ENCODE peak calls at places on chromosomes 16 and 17, in nine cellular contexts. One of them, this sample, is unnamed.

GRCh38 chr16:30956601-30957455 is 726 bp upstream of the SETD1A start:
- DNase-seq in hypothalamus: peak
- DNase-seq in stimulated activated CD4-positive, alpha-beta T cell treated with anti-CD3 and anti-CD28 coated beads, Interleukin-1b, Interleukin-23, amount 100 ng/mL, for 1 hour: peak
- DNase-seq in Caki2: peak
- DNase-seq in CD8-positive, alpha-beta memory T cell: peak
- DNase-seq in AG08395: peak
- DNase-seq in ascending aorta: peak
- DNase-seq in T-helper 2 cell: peak
- DNase-seq in NCI-H524: peak
- DNase-seq in this sample: peak

GRCh38 chr17:58311429-58311894 is 17.1 kb downstream of the TSPOAP1 start:
- DNase-seq in stimulated activated CD4-positive, alpha-beta T cell treated with anti-CD3 and anti-CD28 coated beads, Interleukin-1b, Interleukin-23, amount 100 ng/mL, for 1 hour: no peak
- DNase-seq in ascending aorta: peak
- DNase-seq in Caki2: no peak
- DNase-seq in T-helper 2 cell: no peak
- DNase-seq in NCI-H524: no peak
- DNase-seq in CD8-positive, alpha-beta memory T cell: no peak
- DNase-seq in AG08395: no peak
- DNase-seq in hypothalamus: no peak
- DNase-seq in this sample: peak

GRCh38 chr17:16820161-16820877 is 130.3 kb downstream of the CCDC144A start:
- DNase-seq in ascending aorta: no peak
- DNase-seq in stimulated activated CD4-positive, alpha-beta T cell treated with anti-CD3 and anti-CD28 coated beads, Interleukin-1b, Interleukin-23, amount 100 ng/mL, for 1 hour: no peak
- DNase-seq in CD8-positive, alpha-beta memory T cell: no peak
- DNase-seq in NCI-H524: no peak
- DNase-seq in AG08395: no peak
- DNase-seq in hypothalamus: no peak
- DNase-seq in T-helper 2 cell: no peak
- DNase-seq in Caki2: no peak
- DNase-seq in this sample: no peak

GRCh38 chr17:48542956-48543853 is 1.7 kb downstream of the HOXB2 start:
- DNase-seq in T-helper 2 cell: peak
- DNase-seq in Caki2: peak
- DNase-seq in hypothalamus: no peak
- DNase-seq in stimulated activated CD4-positive, alpha-beta T cell treated with anti-CD3 and anti-CD28 coated beads, Interleukin-1b, Interleukin-23, amount 100 ng/mL, for 1 hour: no peak
- DNase-seq in NCI-H524: no peak
- DNase-seq in AG08395: no peak
- DNase-seq in CD8-positive, alpha-beta memory T cell: peak
- DNase-seq in ascending aorta: no peak
- DNase-seq in this sample: no peak

GRCh38 chr16:68575082-68575481 is 36.0 kb downstream of the ZFP90 start:
- DNase-seq in NCI-H524: no peak
- DNase-seq in ascending aorta: no peak
- DNase-seq in T-helper 2 cell: no peak
- DNase-seq in CD8-positive, alpha-beta memory T cell: no peak
- DNase-seq in stimulated activated CD4-positive, alpha-beta T cell treated with anti-CD3 and anti-CD28 coated beads, Interleukin-1b, Interleukin-23, amount 100 ng/mL, for 1 hour: no peak
- DNase-seq in Caki2: no peak
- DNase-seq in hypothalamus: no peak
- DNase-seq in AG08395: no peak
- DNase-seq in this sample: no peak

GRCh38 chr17:61464121-61464905 is 12.1 kb downstream of the TBX4 start:
- DNase-seq in hypothalamus: no peak
- DNase-seq in ascending aorta: no peak
- DNase-seq in NCI-H524: no peak
- DNase-seq in CD8-positive, alpha-beta memory T cell: no peak
- DNase-seq in Caki2: no peak
- DNase-seq in T-helper 2 cell: no peak
- DNase-seq in stimulated activated CD4-positive, alpha-beta T cell treated with anti-CD3 and anti-CD28 coated beads, Interleukin-1b, Interleukin-23, amount 100 ng/mL, for 1 hour: no peak
- DNase-seq in AG08395: no peak
- DNase-seq in this sample: no peak

GRCh38 chr17:2179615-2180295 is 123.8 kb downstream of the SMG6 start:
- DNase-seq in Caki2: no peak
- DNase-seq in NCI-H524: no peak
- DNase-seq in T-helper 2 cell: no peak
- DNase-seq in AG08395: peak
- DNase-seq in hypothalamus: no peak
- DNase-seq in CD8-positive, alpha-beta memory T cell: no peak
- DNase-seq in stimulated activated CD4-positive, alpha-beta T cell treated with anti-CD3 and anti-CD28 coated beads, Interleukin-1b, Interleukin-23, amount 100 ng/mL, for 1 hour: no peak
- DNase-seq in ascending aorta: peak
- DNase-seq in this sample: peak

GRCh38 chr17:63365366-63366237 is 80.5 kb downstream of the CYB561 start:
- DNase-seq in AG08395: no peak
- DNase-seq in T-helper 2 cell: no peak
- DNase-seq in Caki2: no peak
- DNase-seq in ascending aorta: no peak
- DNase-seq in hypothalamus: no peak
- DNase-seq in stimulated activated CD4-positive, alpha-beta T cell treated with anti-CD3 and anti-CD28 coated beads, Interleukin-1b, Interleukin-23, amount 100 ng/mL, for 1 hour: no peak
- DNase-seq in CD8-positive, alpha-beta memory T cell: no peak
- DNase-seq in NCI-H524: no peak
- DNase-seq in this sample: no peak

GRCh38 chr16:87263418-87264052 is 53.7 kb downstream of the C16orf95 start:
- DNase-seq in T-helper 2 cell: no peak
- DNase-seq in Caki2: peak
- DNase-seq in stimulated activated CD4-positive, alpha-beta T cell treated with anti-CD3 and anti-CD28 coated beads, Interleukin-1b, Interleukin-23, amount 100 ng/mL, for 1 hour: no peak
- DNase-seq in AG08395: no peak
- DNase-seq in NCI-H524: no peak
- DNase-seq in ascending aorta: no peak
- DNase-seq in hypothalamus: no peak
- DNase-seq in CD8-positive, alpha-beta memory T cell: no peak
- DNase-seq in this sample: peak

GRCh38 chr17:50132104-50132794 is 2.3 kb upstream of the SAMD14 start:
- DNase-seq in CD8-positive, alpha-beta memory T cell: no peak
- DNase-seq in AG08395: no peak
- DNase-seq in hypothalamus: no peak
- DNase-seq in ascending aorta: no peak
- DNase-seq in stimulated activated CD4-positive, alpha-beta T cell treated with anti-CD3 and anti-CD28 coated beads, Interleukin-1b, Interleukin-23, amount 100 ng/mL, for 1 hour: no peak
- DNase-seq in Caki2: no peak
- DNase-seq in NCI-H524: no peak
- DNase-seq in T-helper 2 cell: no peak
- DNase-seq in this sample: no peak

GRCh38 chr17:78723001-78723796 is 58.9 kb downstream of the CYTH1 start:
- DNase-seq in ascending aorta: no peak
- DNase-seq in CD8-positive, alpha-beta memory T cell: no peak
- DNase-seq in T-helper 2 cell: no peak
- DNase-seq in AG08395: peak
- DNase-seq in Caki2: no peak
- DNase-seq in NCI-H524: peak
- DNase-seq in stimulated activated CD4-positive, alpha-beta T cell treated with anti-CD3 and anti-CD28 coated beads, Interleukin-1b, Interleukin-23, amount 100 ng/mL, for 1 hour: no peak
- DNase-seq in hypothalamus: peak
- DNase-seq in this sample: no peak

GRCh38 chr17:75549246-75550138 is 24.0 kb downstream of the LLGL2 start:
- DNase-seq in T-helper 2 cell: no peak
- DNase-seq in ascending aorta: no peak
- DNase-seq in hypothalamus: no peak
- DNase-seq in Caki2: peak
- DNase-seq in CD8-positive, alpha-beta memory T cell: no peak
- DNase-seq in stimulated activated CD4-positive, alpha-beta T cell treated with anti-CD3 and anti-CD28 coated beads, Interleukin-1b, Interleukin-23, amount 100 ng/mL, for 1 hour: no peak
- DNase-seq in NCI-H524: no peak
- DNase-seq in AG08395: no peak
- DNase-seq in this sample: no peak

GRCh38 chr17:42287305-42288077 is 807 bp upstream of the STAT5A start:
- DNase-seq in AG08395: peak
- DNase-seq in Caki2: no peak
- DNase-seq in ascending aorta: peak
- DNase-seq in stimulated activated CD4-positive, alpha-beta T cell treated with anti-CD3 and anti-CD28 coated beads, Interleukin-1b, Interleukin-23, amount 100 ng/mL, for 1 hour: no peak
- DNase-seq in hypothalamus: peak
- DNase-seq in CD8-positive, alpha-beta memory T cell: peak
- DNase-seq in NCI-H524: no peak
- DNase-seq in T-helper 2 cell: peak
- DNase-seq in this sample: peak

GRCh38 chr17:49746791-49747490 is 17.0 kb downstream of the FAM117A start:
- DNase-seq in Caki2: no peak
- DNase-seq in AG08395: no peak
- DNase-seq in hypothalamus: no peak
- DNase-seq in NCI-H524: no peak
- DNase-seq in CD8-positive, alpha-beta memory T cell: no peak
- DNase-seq in ascending aorta: no peak
- DNase-seq in T-helper 2 cell: peak
- DNase-seq in stimulated activated CD4-positive, alpha-beta T cell treated with anti-CD3 and anti-CD28 coated beads, Interleukin-1b, Interleukin-23, amount 100 ng/mL, for 1 hour: no peak
- DNase-seq in this sample: no peak

GRCh38 chr16:1657841-1658240 is 20.2 kb upstream of the JPT2 start:
- DNase-seq in hypothalamus: no peak
- DNase-seq in AG08395: no peak
- DNase-seq in T-helper 2 cell: no peak
- DNase-seq in stimulated activated CD4-positive, alpha-beta T cell treated with anti-CD3 and anti-CD28 coated beads, Interleukin-1b, Interleukin-23, amount 100 ng/mL, for 1 hour: no peak
- DNase-seq in ascending aorta: no peak
- DNase-seq in NCI-H524: no peak
- DNase-seq in CD8-positive, alpha-beta memory T cell: no peak
- DNase-seq in Caki2: no peak
- DNase-seq in this sample: no peak

GRCh38 chr16:89491238-89491869 is 993 bp upstream of the ANKRD11 start:
- DNase-seq in AG08395: peak
- DNase-seq in Caki2: no peak
- DNase-seq in CD8-positive, alpha-beta memory T cell: no peak
- DNase-seq in ascending aorta: no peak
- DNase-seq in T-helper 2 cell: peak
- DNase-seq in NCI-H524: no peak
- DNase-seq in stimulated activated CD4-positive, alpha-beta T cell treated with anti-CD3 and anti-CD28 coated beads, Interleukin-1b, Interleukin-23, amount 100 ng/mL, for 1 hour: no peak
- DNase-seq in hypothalamus: no peak
- DNase-seq in this sample: no peak

GRCh38 chr16:67662653-67663010 is 1.9 kb downstream of the PARD6A start:
- DNase-seq in T-helper 2 cell: no peak
- DNase-seq in CD8-positive, alpha-beta memory T cell: no peak
- DNase-seq in ascending aorta: no peak
- DNase-seq in Caki2: no peak
- DNase-seq in AG08395: no peak
- DNase-seq in stimulated activated CD4-positive, alpha-beta T cell treated with anti-CD3 and anti-CD28 coated beads, Interleukin-1b, Interleukin-23, amount 100 ng/mL, for 1 hour: no peak
- DNase-seq in hypothalamus: no peak
- DNase-seq in NCI-H524: no peak
- DNase-seq in this sample: no peak

GRCh38 chr16:89023621-89024511 is 46.9 kb upstream of the CBFA2T3 start:
- DNase-seq in T-helper 2 cell: no peak
- DNase-seq in Caki2: no peak
- DNase-seq in AG08395: no peak
- DNase-seq in ascending aorta: no peak
- DNase-seq in hypothalamus: no peak
- DNase-seq in NCI-H524: peak
- DNase-seq in stimulated activated CD4-positive, alpha-beta T cell treated with anti-CD3 and anti-CD28 coated beads, Interleukin-1b, Interleukin-23, amount 100 ng/mL, for 1 hour: no peak
- DNase-seq in CD8-positive, alpha-beta memory T cell: peak
- DNase-seq in this sample: peak

GRCh38 chr16:23016372-23016771 is 132.9 kb downstream of the USP31 start:
- DNase-seq in ascending aorta: no peak
- DNase-seq in T-helper 2 cell: no peak
- DNase-seq in stimulated activated CD4-positive, alpha-beta T cell treated with anti-CD3 and anti-CD28 coated beads, Interleukin-1b, Interleukin-23, amount 100 ng/mL, for 1 hour: no peak
- DNase-seq in Caki2: peak
- DNase-seq in hypothalamus: no peak
- DNase-seq in CD8-positive, alpha-beta memory T cell: no peak
- DNase-seq in AG08395: no peak
- DNase-seq in NCI-H524: no peak
- DNase-seq in this sample: no peak

GRCh38 chr17:31320231-31320630 is 1.2 kb downstream of the EVI2A start:
- DNase-seq in NCI-H524: no peak
- DNase-seq in CD8-positive, alpha-beta memory T cell: no peak
- DNase-seq in AG08395: no peak
- DNase-seq in hypothalamus: no peak
- DNase-seq in stimulated activated CD4-positive, alpha-beta T cell treated with anti-CD3 and anti-CD28 coated beads, Interleukin-1b, Interleukin-23, amount 100 ng/mL, for 1 hour: no peak
- DNase-seq in ascending aorta: no peak
- DNase-seq in T-helper 2 cell: peak
- DNase-seq in Caki2: no peak
- DNase-seq in this sample: no peak

GRCh38 chr16:49599281-49599680 is 225.7 kb downstream of the C16orf78 start:
- DNase-seq in hypothalamus: no peak
- DNase-seq in CD8-positive, alpha-beta memory T cell: no peak
- DNase-seq in Caki2: no peak
- DNase-seq in stimulated activated CD4-positive, alpha-beta T cell treated with anti-CD3 and anti-CD28 coated beads, Interleukin-1b, Interleukin-23, amount 100 ng/mL, for 1 hour: no peak
- DNase-seq in T-helper 2 cell: no peak
- DNase-seq in NCI-H524: no peak
- DNase-seq in ascending aorta: peak
- DNase-seq in AG08395: no peak
- DNase-seq in this sample: no peak

GRCh38 chr17:69684251-69684650 is 269.8 kb downstream of the MAP2K6 start:
- DNase-seq in hypothalamus: no peak
- DNase-seq in ascending aorta: no peak
- DNase-seq in T-helper 2 cell: no peak
- DNase-seq in NCI-H524: no peak
- DNase-seq in Caki2: no peak
- DNase-seq in AG08395: no peak
- DNase-seq in CD8-positive, alpha-beta memory T cell: no peak
- DNase-seq in stimulated activated CD4-positive, alpha-beta T cell treated with anti-CD3 and anti-CD28 coated beads, Interleukin-1b, Interleukin-23, amount 100 ng/mL, for 1 hour: no peak
- DNase-seq in this sample: no peak

GRCh38 chr16:2473425-2473926 is 1.5 kb upstream of the TBC1D24 start:
- DNase-seq in ascending aorta: no peak
- DNase-seq in NCI-H524: peak
- DNase-seq in stimulated activated CD4-positive, alpha-beta T cell treated with anti-CD3 and anti-CD28 coated beads, Interleukin-1b, Interleukin-23, amount 100 ng/mL, for 1 hour: no peak
- DNase-seq in hypothalamus: no peak
- DNase-seq in Caki2: peak
- DNase-seq in CD8-positive, alpha-beta memory T cell: no peak
- DNase-seq in T-helper 2 cell: no peak
- DNase-seq in AG08395: no peak
- DNase-seq in this sample: no peak

GRCh38 chr16:30526137-30526822 is at the start of gene ZNF768:
- DNase-seq in hypothalamus: peak
- DNase-seq in T-helper 2 cell: peak
- DNase-seq in stimulated activated CD4-positive, alpha-beta T cell treated with anti-CD3 and anti-CD28 coated beads, Interleukin-1b, Interleukin-23, amount 100 ng/mL, for 1 hour: no peak
- DNase-seq in ascending aorta: no peak
- DNase-seq in NCI-H524: no peak
- DNase-seq in CD8-positive, alpha-beta memory T cell: no peak
- DNase-seq in Caki2: peak
- DNase-seq in AG08395: peak
- DNase-seq in this sample: peak

GRCh38 chr16:11639925-11640899 is 28.0 kb upstream of the SNN start:
- DNase-seq in NCI-H524: peak
- DNase-seq in Caki2: peak
- DNase-seq in AG08395: peak
- DNase-seq in ascending aorta: peak
- DNase-seq in CD8-positive, alpha-beta memory T cell: no peak
- DNase-seq in T-helper 2 cell: no peak
- DNase-seq in hypothalamus: peak
- DNase-seq in stimulated activated CD4-positive, alpha-beta T cell treated with anti-CD3 and anti-CD28 coated beads, Interleukin-1b, Interleukin-23, amount 100 ng/mL, for 1 hour: no peak
- DNase-seq in this sample: peak

GRCh38 chr17:44043326-44043725 is 23.1 kb downstream of the LSM12 start:
- DNase-seq in ascending aorta: no peak
- DNase-seq in stimulated activated CD4-positive, alpha-beta T cell treated with anti-CD3 and anti-CD28 coated beads, Interleukin-1b, Interleukin-23, amount 100 ng/mL, for 1 hour: no peak
- DNase-seq in Caki2: no peak
- DNase-seq in hypothalamus: no peak
- DNase-seq in NCI-H524: no peak
- DNase-seq in CD8-positive, alpha-beta memory T cell: no peak
- DNase-seq in T-helper 2 cell: no peak
- DNase-seq in AG08395: peak
- DNase-seq in this sample: peak

GRCh38 chr16:30382398-30383015 is at the start of gene SEPTIN1:
- DNase-seq in ascending aorta: no peak
- DNase-seq in T-helper 2 cell: peak
- DNase-seq in CD8-positive, alpha-beta memory T cell: peak
- DNase-seq in Caki2: no peak
- DNase-seq in stimulated activated CD4-positive, alpha-beta T cell treated with anti-CD3 and anti-CD28 coated beads, Interleukin-1b, Interleukin-23, amount 100 ng/mL, for 1 hour: no peak
- DNase-seq in NCI-H524: no peak
- DNase-seq in hypothalamus: no peak
- DNase-seq in AG08395: no peak
- DNase-seq in this sample: no peak

GRCh38 chr17:76082326-76083251 is 3.6 kb downstream of the ZACN start:
- DNase-seq in Caki2: no peak
- DNase-seq in NCI-H524: no peak
- DNase-seq in ascending aorta: no peak
- DNase-seq in T-helper 2 cell: no peak
- DNase-seq in hypothalamus: no peak
- DNase-seq in CD8-positive, alpha-beta memory T cell: peak
- DNase-seq in AG08395: no peak
- DNase-seq in stimulated activated CD4-positive, alpha-beta T cell treated with anti-CD3 and anti-CD28 coated beads, Interleukin-1b, Interleukin-23, amount 100 ng/mL, for 1 hour: no peak
- DNase-seq in this sample: peak

GRCh38 chr16:84236671-84237070 is 3.1 kb downstream of the KCNG4 start:
- DNase-seq in hypothalamus: no peak
- DNase-seq in Caki2: no peak
- DNase-seq in ascending aorta: no peak
- DNase-seq in stimulated activated CD4-positive, alpha-beta T cell treated with anti-CD3 and anti-CD28 coated beads, Interleukin-1b, Interleukin-23, amount 100 ng/mL, for 1 hour: no peak
- DNase-seq in CD8-positive, alpha-beta memory T cell: no peak
- DNase-seq in AG08395: no peak
- DNase-seq in NCI-H524: no peak
- DNase-seq in T-helper 2 cell: no peak
- DNase-seq in this sample: no peak

GRCh38 chr16:3182608-3183444 is 5.2 kb upstream of the OR1F1 start:
- DNase-seq in ascending aorta: no peak
- DNase-seq in hypothalamus: no peak
- DNase-seq in NCI-H524: peak
- DNase-seq in T-helper 2 cell: no peak
- DNase-seq in CD8-positive, alpha-beta memory T cell: peak
- DNase-seq in Caki2: peak
- DNase-seq in AG08395: peak
- DNase-seq in stimulated activated CD4-positive, alpha-beta T cell treated with anti-CD3 and anti-CD28 coated beads, Interleukin-1b, Interleukin-23, amount 100 ng/mL, for 1 hour: no peak
- DNase-seq in this sample: peak

GRCh38 chr17:50169121-50169764 is 3.4 kb downstream of the SGCA start:
- DNase-seq in hypothalamus: no peak
- DNase-seq in stimulated activated CD4-positive, alpha-beta T cell treated with anti-CD3 and anti-CD28 coated beads, Interleukin-1b, Interleukin-23, amount 100 ng/mL, for 1 hour: no peak
- DNase-seq in AG08395: peak
- DNase-seq in T-helper 2 cell: peak
- DNase-seq in NCI-H524: peak
- DNase-seq in ascending aorta: no peak
- DNase-seq in Caki2: peak
- DNase-seq in CD8-positive, alpha-beta memory T cell: peak
- DNase-seq in this sample: no peak